ENCODE peak calls at places on chromosome 14, in seven cellular contexts. One of them, this sample, is unnamed.
A peak's percentile ranks its signal among the peaks of the same experiment; 100 is the strongest.

GRCh38 chr14:68636597-68636996 is 156.3 kb downstream of the ZFP36L1 start:
- DNase-seq in IMR-90: no peak
- DNase-seq in A549: no peak
- DNase-seq in SK-N-SH: peak; percentile 50
- DNase-seq in K562: no peak
- DNase-seq in H1: no peak
- DNase-seq in HepG2: no peak
- DNase-seq in this sample: no peak

GRCh38 chr14:104776961-104777807 is 18.4 kb downstream of the AKT1 start:
- DNase-seq in K562: no peak
- DNase-seq in IMR-90: no peak
- DNase-seq in HepG2: no peak
- DNase-seq in SK-N-SH: no peak
- DNase-seq in H1: no peak
- DNase-seq in A549: no peak
- DNase-seq in this sample: no peak

GRCh38 chr14:65961004-65961403 is 525.2 kb upstream of the CCDC196 start:
- DNase-seq in HepG2: no peak
- DNase-seq in A549: peak; percentile 13
- DNase-seq in SK-N-SH: peak; percentile 45
- DNase-seq in H1: peak; percentile 50
- DNase-seq in IMR-90: peak; percentile 7
- DNase-seq in K562: peak; percentile 67
- DNase-seq in this sample: no peak

GRCh38 chr14:32372154-32372553 is 43.1 kb downstream of the AKAP6 start:
- DNase-seq in SK-N-SH: no peak
- DNase-seq in A549: no peak
- DNase-seq in K562: no peak
- DNase-seq in IMR-90: peak; percentile 97
- DNase-seq in H1: no peak
- DNase-seq in HepG2: no peak
- DNase-seq in this sample: no peak

GRCh38 chr14:68518180-68518579 is 274.7 kb downstream of the ZFP36L1 start:
- DNase-seq in HepG2: peak; percentile 41
- DNase-seq in IMR-90: no peak
- DNase-seq in H1: no peak
- DNase-seq in A549: no peak
- DNase-seq in SK-N-SH: no peak
- DNase-seq in K562: no peak
- DNase-seq in this sample: no peak

GRCh38 chr14:92922883-92923743 is at the start of gene CHGA:
- DNase-seq in K562: peak; percentile 79
- DNase-seq in H1: peak; percentile 31
- DNase-seq in HepG2: peak; percentile 36
- DNase-seq in A549: peak; percentile 60
- DNase-seq in IMR-90: peak; percentile 20
- DNase-seq in SK-N-SH: peak; percentile 98
- DNase-seq in this sample: no peak

GRCh38 chr14:99744199-99744872 is 48.9 kb upstream of the EML1 start:
- DNase-seq in HepG2: no peak
- DNase-seq in IMR-90: peak; percentile 67
- DNase-seq in A549: no peak
- DNase-seq in H1: no peak
- DNase-seq in K562: no peak
- DNase-seq in SK-N-SH: no peak
- DNase-seq in this sample: no peak

GRCh38 chr14:41586237-41586636 is 20.4 kb upstream of the LRFN5 start:
- DNase-seq in H1: no peak
- DNase-seq in SK-N-SH: no peak
- DNase-seq in IMR-90: no peak
- DNase-seq in K562: no peak
- DNase-seq in A549: no peak
- DNase-seq in HepG2: no peak
- DNase-seq in this sample: no peak

GRCh38 chr14:64202731-64203130 is 91.4 kb downstream of the ESR2 start:
- DNase-seq in HepG2: no peak
- DNase-seq in A549: no peak
- DNase-seq in K562: no peak
- DNase-seq in IMR-90: no peak
- DNase-seq in SK-N-SH: no peak
- DNase-seq in H1: no peak
- DNase-seq in this sample: no peak

GRCh38 chr14:96092936-96093335 is 53.8 kb downstream of the C14orf132 start:
- DNase-seq in H1: no peak
- DNase-seq in K562: no peak
- DNase-seq in A549: no peak
- DNase-seq in IMR-90: no peak
- DNase-seq in HepG2: no peak
- DNase-seq in SK-N-SH: no peak
- DNase-seq in this sample: no peak
- TF ChIP-seq USF2 in H1: no peak
- TF ChIP-seq USF2 in K562: no peak
- TF ChIP-seq USF2 in A549: peak; percentile 45
- TF ChIP-seq USF2 in IMR-90: no peak
- TF ChIP-seq USF2 in HepG2: no peak
- TF ChIP-seq USF2 in SK-N-SH: no peak
- TF ChIP-seq USF2 in this sample: no peak

DNA sequence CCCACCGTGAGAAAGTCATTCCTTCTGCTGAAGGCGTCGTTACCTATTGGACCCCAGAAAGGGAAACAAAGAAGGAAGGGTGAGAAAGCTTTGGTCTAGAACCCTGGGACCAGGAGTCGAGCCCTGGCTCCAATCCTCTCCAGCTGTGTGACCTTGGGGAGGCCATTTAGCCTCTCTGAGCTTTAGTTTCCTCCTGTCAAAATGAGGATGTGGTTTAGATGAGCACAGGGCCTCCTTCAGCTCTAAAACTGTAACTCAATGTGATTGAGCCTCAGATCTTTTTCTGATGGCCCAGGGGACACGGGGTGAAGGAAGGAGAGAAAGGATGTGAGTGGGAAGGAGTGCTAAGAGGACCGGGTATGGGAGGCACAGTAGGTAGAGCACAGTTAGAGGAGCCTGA is 7.7 kb downstream of the JDP2 start:
- DNase-seq in HepG2: no peak
- DNase-seq in H1: no peak
- DNase-seq in K562: no peak
- DNase-seq in IMR-90: no peak
- DNase-seq in SK-N-SH: no peak
- DNase-seq in A549: no peak
- DNase-seq in this sample: no peak
- TF ChIP-seq RAD21 in HepG2: no peak
- TF ChIP-seq RAD21 in H1: no peak
- TF ChIP-seq RAD21 in K562: no peak
- TF ChIP-seq RAD21 in IMR-90: no peak
- TF ChIP-seq RAD21 in SK-N-SH: no peak
- TF ChIP-seq RAD21 in A549: no peak
- TF ChIP-seq RAD21 in this sample: no peak

GRCh38 chr14:29242755-29243340 is 476.3 kb downstream of the FOXG1 start:
- DNase-seq in A549: no peak
- DNase-seq in H1: no peak
- DNase-seq in K562: no peak
- DNase-seq in SK-N-SH: no peak
- DNase-seq in HepG2: no peak
- DNase-seq in IMR-90: peak; percentile 8
- DNase-seq in this sample: no peak

GRCh38 chr14:29243355-29243754 is 476.8 kb downstream of the FOXG1 start:
- DNase-seq in HepG2: no peak
- DNase-seq in SK-N-SH: no peak
- DNase-seq in K562: no peak
- DNase-seq in H1: no peak
- DNase-seq in A549: no peak
- DNase-seq in IMR-90: peak; percentile 4
- DNase-seq in this sample: no peak

GRCh38 chr14:29236401-29236800 is 469.8 kb downstream of the FOXG1 start:
- DNase-seq in SK-N-SH: no peak
- DNase-seq in HepG2: no peak
- DNase-seq in K562: no peak
- DNase-seq in H1: no peak
- DNase-seq in IMR-90: no peak
- DNase-seq in A549: no peak
- DNase-seq in this sample: no peak

GRCh38 chr14:29235991-29236390 is 469.4 kb downstream of the FOXG1 start:
- DNase-seq in HepG2: no peak
- DNase-seq in A549: no peak
- DNase-seq in K562: no peak
- DNase-seq in H1: no peak
- DNase-seq in SK-N-SH: no peak
- DNase-seq in IMR-90: peak; percentile 45
- DNase-seq in this sample: no peak

DNA sequence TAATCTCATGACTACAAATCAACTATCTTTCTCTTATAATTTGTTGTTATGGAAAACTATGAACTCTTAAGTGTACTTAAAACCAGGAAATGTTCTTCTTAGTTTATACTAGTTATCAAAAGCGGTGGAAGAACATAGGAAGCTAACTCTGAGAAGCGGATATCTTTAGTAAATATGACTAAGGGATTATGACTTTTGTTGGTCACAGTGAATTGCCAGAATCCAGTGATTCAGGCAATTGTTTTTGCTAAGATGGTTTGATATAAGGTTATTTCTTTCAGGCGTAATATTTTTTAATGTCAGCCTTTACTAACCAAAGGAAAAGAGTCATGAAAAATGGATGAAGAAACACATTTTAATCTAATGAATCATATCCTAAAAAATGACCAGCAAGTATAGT is 473.5 kb downstream of the FOXG1 start:
- DNase-seq in A549: no peak
- DNase-seq in K562: no peak
- DNase-seq in H1: no peak
- DNase-seq in SK-N-SH: no peak
- DNase-seq in IMR-90: peak; percentile 89
- DNase-seq in HepG2: no peak
- DNase-seq in this sample: no peak
- TF ChIP-seq USF2 in A549: no peak
- TF ChIP-seq USF2 in K562: no peak
- TF ChIP-seq USF2 in H1: no peak
- TF ChIP-seq USF2 in SK-N-SH: no peak
- TF ChIP-seq USF2 in IMR-90: no peak
- TF ChIP-seq USF2 in HepG2: no peak
- TF ChIP-seq USF2 in this sample: no peak

DNA sequence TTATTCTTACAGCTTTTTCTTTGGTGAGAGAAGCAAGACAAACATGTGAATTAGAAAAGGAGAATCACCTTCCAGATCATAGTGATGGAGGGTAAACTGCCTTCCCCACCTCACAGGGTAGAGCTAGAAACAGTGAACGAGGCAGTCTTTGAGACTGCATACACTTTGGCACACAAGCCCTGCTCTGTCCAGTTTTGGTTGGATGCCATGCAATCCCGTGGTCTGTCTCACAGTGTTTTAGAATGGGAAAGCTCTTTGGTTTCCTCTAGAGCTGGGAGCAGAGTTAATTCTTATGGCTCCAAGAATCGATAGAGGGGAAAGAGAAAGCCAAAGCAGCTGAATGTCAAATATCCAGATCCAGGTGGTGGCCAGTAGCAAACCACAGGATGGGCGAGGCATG is 21.9 kb downstream of the TDP1 start:
- DNase-seq in H1: no peak
- DNase-seq in A549: no peak
- DNase-seq in K562: no peak
- DNase-seq in HepG2: no peak
- DNase-seq in SK-N-SH: no peak
- DNase-seq in IMR-90: no peak
- DNase-seq in this sample: no peak
- TF ChIP-seq RAD21 in H1: no peak
- TF ChIP-seq RAD21 in A549: no peak
- TF ChIP-seq RAD21 in K562: no peak
- TF ChIP-seq RAD21 in HepG2: no peak
- TF ChIP-seq RAD21 in SK-N-SH: no peak
- TF ChIP-seq RAD21 in IMR-90: no peak
- TF ChIP-seq RAD21 in this sample: no peak

GRCh38 chr14:103445783-103446182 is 60.6 kb downstream of the MARK3 start:
- DNase-seq in H1: no peak
- DNase-seq in IMR-90: no peak
- DNase-seq in SK-N-SH: no peak
- DNase-seq in A549: no peak
- DNase-seq in HepG2: no peak
- DNase-seq in K562: no peak
- DNase-seq in this sample: no peak
- TF ChIP-seq USF2 in H1: no peak
- TF ChIP-seq USF2 in IMR-90: no peak
- TF ChIP-seq USF2 in SK-N-SH: no peak
- TF ChIP-seq USF2 in A549: no peak
- TF ChIP-seq USF2 in HepG2: no peak
- TF ChIP-seq USF2 in K562: no peak
- TF ChIP-seq USF2 in this sample: no peak

DNA sequence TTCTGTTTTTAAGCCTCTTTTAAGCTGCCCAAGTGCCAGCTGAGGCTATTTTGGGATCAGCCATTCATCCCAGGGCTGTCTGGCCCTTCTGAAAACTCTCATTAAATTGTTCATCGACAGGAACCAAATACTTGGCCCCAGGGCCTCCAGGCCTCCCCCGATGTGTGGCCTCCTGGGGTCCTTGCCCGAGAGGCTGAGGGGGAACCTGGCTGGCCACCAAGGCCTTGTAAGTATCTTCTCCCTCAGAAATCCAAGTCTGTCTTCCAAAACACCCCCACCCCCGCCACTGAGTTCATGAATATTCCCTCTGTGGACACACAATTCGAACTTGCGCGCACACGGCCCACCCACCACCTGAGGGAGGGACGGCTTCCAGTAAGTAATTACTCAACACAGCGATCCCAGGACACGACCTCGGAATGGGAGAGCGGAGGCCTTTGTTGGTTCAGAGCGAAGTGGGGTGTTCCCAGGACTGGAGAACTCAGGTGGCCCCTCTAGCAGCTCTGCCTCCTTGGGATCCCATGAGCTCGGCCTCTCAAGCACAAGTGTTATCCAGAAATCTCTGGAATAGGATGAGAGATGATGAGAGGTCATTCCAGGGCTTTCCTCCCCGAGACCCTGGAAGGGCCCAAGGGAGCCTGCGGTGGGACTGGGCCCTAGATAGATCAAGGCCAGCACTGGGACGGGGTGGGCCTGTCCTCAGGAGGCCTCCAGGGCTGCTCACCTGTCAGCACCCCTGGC is 218.8 kb upstream of the RTL1 start:
- DNase-seq in H1: no peak
- DNase-seq in K562: no peak
- DNase-seq in HepG2: no peak
- DNase-seq in A549: no peak
- DNase-seq in SK-N-SH: peak; percentile 8
- DNase-seq in IMR-90: no peak
- DNase-seq in this sample: no peak
- TF ChIP-seq RAD21 in H1: no peak
- TF ChIP-seq RAD21 in K562: no peak
- TF ChIP-seq RAD21 in HepG2: no peak
- TF ChIP-seq RAD21 in A549: no peak
- TF ChIP-seq RAD21 in SK-N-SH: no peak
- TF ChIP-seq RAD21 in IMR-90: no peak
- TF ChIP-seq RAD21 in this sample: no peak